ENCODE peak calls at places on chromosomes 3 and 15, in seven cellular contexts. M, K, O, H, C, Q and J are unnamed samples.

GRCh38 chr3:182215881-182216280 is 504.2 kb downstream of the SOX2 start:
- DNase-seq in M (no peak), K (no peak), O (no peak), H (no peak), C (no peak), Q (no peak), J (no peak)

GRCh38 chr15:94607176-94607654 is 375.9 kb downstream of the MCTP2 start:
- DNase-seq in M (no peak), K (no peak), O (no peak), H (no peak), C (peak), Q (no peak), J (no peak)

GRCh38 chr15:100168787-100169186 is 173.0 kb downstream of the ADAMTS17 start:
- DNase-seq in M (no peak), K (no peak), O (no peak), H (no peak), C (no peak), Q (no peak), J (no peak)

GRCh38 chr15:66043264-66043663 is 174.0 kb downstream of the RAB11A start:
- DNase-seq in M (peak), K (no peak), O (no peak), H (no peak), C (no peak), Q (no peak), J (peak)

GRCh38 chr3:58222161-58222724 is 11.5 kb upstream of the DNASE1L3 start:
- DNase-seq in M (no peak), K (no peak), O (no peak), H (no peak), C (no peak), Q (no peak), J (no peak)

GRCh38 chr3:133371676-133372075 is 28.2 kb upstream of the BFSP2 start:
- DNase-seq in M (no peak), K (no peak), O (no peak), H (no peak), C (no peak), Q (no peak), J (no peak)

GRCh38 chr3:63390831-63391230 is 112.7 kb downstream of the SYNPR start:
- DNase-seq in M (no peak), K (no peak), O (no peak), H (peak), C (no peak), Q (no peak), J (no peak)

GRCh38 chr3:195162033-195162669 is 108.8 kb downstream of the XXYLT1 start:
- DNase-seq in M (no peak), K (no peak), O (peak), H (no peak), C (peak), Q (no peak), J (no peak)

GRCh38 chr3:72907131-72907697 is 19.4 kb downstream of the GXYLT2 start:
- DNase-seq in M (no peak), K (peak), O (no peak), H (no peak), C (no peak), Q (no peak), J (no peak)

GRCh38 chr3:152362086-152362485 is 93.4 kb downstream of the MBNL1 start:
- DNase-seq in M (no peak), K (no peak), O (no peak), H (no peak), C (no peak), Q (no peak), J (no peak)

GRCh38 chr3:24494616-24495333 is at the start of gene THRB:
- DNase-seq in M (peak), K (no peak), O (no peak), H (peak), C (no peak), Q (no peak), J (peak)

GRCh38 chr3:71805199-71805598 is 20.3 kb upstream of the PROK2 start:
- DNase-seq in M (no peak), K (no peak), O (no peak), H (no peak), C (peak), Q (no peak), J (no peak)